ENCODE peak calls at places on chromosomes 11 and 22, in six cellular contexts. L is fibroblast of mammary gland, V is lower leg skin, Q is A673, A is astrocyte of the spinal cord, G is colonic mucosa. H is an unnamed sample.

GRCh38 chr11:14341968-14342367 is 17.0 kb downstream of the RRAS2 start:
- DNase-seq in L (no peak), V (no peak), Q (no peak), A (no peak), G (no peak), H (no peak)

GRCh38 chr11:93219440-93219839 is 21.6 kb upstream of the SLC36A4 start:
- DNase-seq in L (no peak), V (no peak), Q (no peak), A (no peak), G (no peak), H (no peak)

GRCh38 chr22:22556995-22557925 is 1.8 kb downstream of the PRAME start:
- DNase-seq in L (no peak), V (no peak), Q (peak; percentile 35), A (no peak), G (no peak), H (no peak)

GRCh38 chr22:42994917-42995562 is 19.9 kb downstream of the PACSIN2 start:
- DNase-seq in L (peak; percentile 95), V (peak; percentile 76), Q (peak; percentile 67), A (peak; percentile 93), G (peak; percentile 76), H (no peak)

GRCh38 chr11:5090668-5091067 is 21.3 kb downstream of the OR52E1 start:
- DNase-seq in L (no peak), V (no peak), Q (no peak), A (no peak), G (no peak), H (no peak)

GRCh38 chr11:126109941-126110731 is 47.5 kb upstream of the CDON start:
- DNase-seq in L (peak; percentile 60), V (no peak), Q (no peak), A (peak; percentile 53), G (no peak), H (no peak)

GRCh38 chr11:12629601-12630313 is 44.5 kb upstream of the TEAD1 start:
- DNase-seq in L (peak; percentile 68), V (no peak), Q (no peak), A (peak; percentile 23), G (no peak), H (no peak)

GRCh38 chr11:83813296-83813695 is 527.1 kb upstream of the CCDC90B start:
- DNase-seq in L (no peak), V (no peak), Q (no peak), A (no peak), G (no peak), H (no peak)

GRCh38 chr11:304915-305833 is 2.4 kb upstream of the IFITM2 start:
- DNase-seq in L (peak; percentile 81), V (peak; percentile 63), Q (peak; percentile 64), A (peak; percentile 81), G (peak; percentile 67), H (peak; percentile 81)

GRCh38 chr11:17915500-17916143 is 97.2 kb downstream of the SERGEF start:
- DNase-seq in L (no peak), V (no peak), Q (no peak), A (no peak), G (no peak), H (no peak)

GRCh38 chr11:76094729-76095128 is 111.6 kb downstream of the WNT11 start:
- DNase-seq in L (no peak), V (no peak), Q (no peak), A (no peak), G (no peak), H (no peak)
- TF ChIP-seq CTCF in L (no peak), V (no peak), Q (no peak), A (no peak), G (no peak), H (no peak)

GRCh38 chr11:119635776-119636175 is 93.2 kb downstream of the NECTIN1 start:
- DNase-seq in L (no peak), V (no peak), Q (no peak), A (no peak), G (no peak), H (no peak)
- TF ChIP-seq CTCF in L (no peak), V (no peak), Q (no peak), A (no peak), G (no peak), H (no peak)

GRCh38 chr11:129209891-129210830 is 18.0 kb upstream of the ARHGAP32 start:
- DNase-seq in L (no peak), V (no peak), Q (no peak), A (no peak), G (no peak), H (no peak)
- TF ChIP-seq CTCF in L (no peak), V (no peak), Q (no peak), A (no peak), G (no peak), H (no peak)

GRCh38 chr11:31160504-31161422 is 208.8 kb downstream of the DCDC1 start:
- DNase-seq in L (peak; percentile 0), V (no peak), Q (peak; percentile 78), A (no peak), G (no peak), H (peak; percentile 58)
- TF ChIP-seq CTCF in L (peak; percentile 27), V (no peak), Q (peak; percentile 86), A (peak; percentile 41), G (no peak), H (peak; percentile 67)

DNA sequence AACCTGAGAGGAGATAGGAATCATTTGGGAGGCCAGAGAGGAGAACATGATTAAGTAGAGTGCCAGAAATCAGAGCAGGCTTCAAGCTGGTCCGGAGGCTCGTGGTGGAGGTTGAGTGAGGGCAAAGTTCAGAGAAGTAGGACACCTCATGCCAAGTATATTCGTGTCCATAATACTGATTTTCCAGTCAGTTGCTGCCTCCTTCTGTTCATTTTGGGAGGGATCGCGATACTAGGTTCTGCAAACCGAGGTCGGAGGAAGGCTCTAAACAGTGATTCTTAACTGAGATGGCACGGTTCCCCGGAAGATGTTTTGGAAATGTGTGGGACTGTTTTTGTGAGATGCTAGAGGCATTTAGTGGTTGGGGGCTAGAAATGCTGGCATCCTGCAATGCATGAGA is 13.6 kb upstream of the CD3E start:
- DNase-seq in L (peak; percentile 17), V (peak; percentile 46), Q (no peak), A (no peak), G (peak; percentile 75), H (peak; percentile 49)
- TF ChIP-seq CTCF in L (peak; percentile 12), V (no peak), Q (peak; percentile 34), A (no peak), G (peak; percentile 39), H (peak; percentile 52)

DNA sequence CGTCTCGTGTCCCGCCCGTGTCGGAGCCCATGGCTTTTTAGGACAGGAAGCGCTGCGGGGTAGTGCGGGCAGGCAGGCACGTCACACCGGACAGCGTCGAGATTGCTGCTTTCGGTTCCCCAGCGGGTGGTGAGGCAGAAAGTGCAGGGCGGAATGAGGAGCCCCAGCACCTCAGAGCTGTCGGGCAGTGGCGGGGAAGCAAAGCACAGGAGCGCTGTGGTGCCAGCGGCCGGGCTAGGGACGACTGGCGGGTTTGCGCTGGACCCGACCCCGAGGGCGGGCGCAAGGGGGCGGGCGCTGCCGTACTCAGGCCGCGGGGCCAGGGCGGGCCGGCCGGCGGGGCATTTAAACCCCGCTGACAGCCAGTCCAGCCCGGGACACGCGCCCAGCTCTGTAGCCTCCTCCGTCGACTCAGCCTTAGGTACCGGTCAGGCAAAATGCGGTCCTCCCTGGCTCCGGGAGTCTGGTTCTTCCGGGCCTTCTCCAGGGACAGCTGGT is at the start of gene SLC37A2:
- DNase-seq in L (peak; percentile 49), V (no peak), Q (peak; percentile 48), A (peak; percentile 56), G (peak; percentile 40), H (peak; percentile 90)
- TF ChIP-seq CTCF in L (no peak), V (no peak), Q (no peak), A (peak; percentile 19), G (no peak), H (peak; percentile 42)

DNA sequence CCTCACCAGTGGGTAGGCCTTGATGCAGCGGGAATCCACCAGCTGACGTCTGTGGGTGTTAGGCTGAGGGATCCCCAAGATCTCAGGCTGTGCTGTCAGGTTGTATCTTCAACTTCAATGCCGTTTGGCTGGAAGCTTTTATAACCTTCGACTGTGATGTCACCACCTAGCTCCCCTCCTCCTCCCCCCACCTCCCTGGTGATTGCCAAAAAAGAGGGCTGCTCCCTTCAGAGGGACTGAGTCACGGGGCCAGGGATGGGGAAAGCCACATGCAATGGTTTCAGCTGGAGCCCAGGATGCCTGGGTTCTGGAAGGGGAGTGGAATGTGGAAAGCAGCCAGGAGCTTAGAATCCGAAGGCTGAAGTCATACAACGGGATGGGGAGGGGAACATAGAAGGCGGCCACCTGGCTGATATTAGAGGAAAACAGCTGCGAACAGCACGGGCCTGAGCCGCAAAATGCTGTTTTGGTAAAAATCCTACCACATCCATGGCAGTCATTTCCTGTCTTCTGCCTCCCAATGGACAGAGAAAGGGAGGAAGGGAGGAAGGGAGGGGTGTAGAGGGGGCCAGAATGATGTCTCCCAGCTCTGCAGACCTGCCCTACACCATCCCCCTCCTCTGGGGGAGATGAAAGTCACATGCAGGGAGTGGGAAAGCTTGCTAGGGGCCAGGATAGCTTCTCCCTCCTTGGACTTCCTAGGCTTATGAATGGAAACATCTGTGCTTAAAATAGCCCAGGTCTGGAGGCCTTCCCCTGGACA is at the start of gene LRRN4CL:
- DNase-seq in L (peak; percentile 97), V (peak; percentile 89), Q (peak; percentile 72), A (peak; percentile 74), G (peak; percentile 56), H (no peak)
- TF ChIP-seq CTCF in L (no peak), V (no peak), Q (no peak), A (no peak), G (no peak), H (no peak)

GRCh38 chr11:102794382-102794781 is 3.6 kb downstream of the MMP1 start:
- DNase-seq in L (peak; percentile 41), V (no peak), Q (peak; percentile 95), A (peak; percentile 10), G (no peak), H (peak; percentile 65)
- TF ChIP-seq CTCF in L (peak; percentile 56), V (no peak), Q (peak; percentile 85), A (peak; percentile 55), G (no peak), H (peak; percentile 61)